ENCODE peak calls at places on chromosomes 1 and 21, in eight cellular contexts. C is CD8-positive, alpha-beta T cell; M is body of pancreas; G is fibroblast of lung; F is uterus; L is heart right ventricle; H is endodermal cell; W is prostate gland. O is an unnamed sample.

GRCh38 chr1:232084584-232085223 is 458.1 kb downstream of the DISC1 start:
- DNase-seq in C (no peak), M (no peak), G (peak; percentile 29), F (no peak), L (no peak), H (peak; percentile 92), W (no peak), O (no peak)

GRCh38 chr1:226064816-226065248 is 2.3 kb downstream of the H3-3A start:
- DNase-seq in C (peak; percentile 30), M (peak; percentile 61), G (peak; percentile 80), F (peak; percentile 32), L (no peak), H (peak; percentile 60), W (peak; percentile 50), O (no peak)

GRCh38 chr1:231626951-231627614 is 493 bp downstream of the DISC1 start:
- DNase-seq in C (peak; percentile 53), M (peak; percentile 51), G (peak; percentile 37), F (peak; percentile 47), L (peak; percentile 74), H (peak; percentile 91), W (peak; percentile 31), O (peak; percentile 80)

GRCh38 chr1:22829001-22829989 is 118.7 kb downstream of the EPHB2 start:
- DNase-seq in C (no peak), M (no peak), G (no peak), F (no peak), L (no peak), H (no peak), W (peak; percentile 65), O (no peak)

GRCh38 chr1:85616011-85616705 is 35.6 kb downstream of the CCN1 start:
- DNase-seq in C (no peak), M (no peak), G (no peak), F (no peak), L (no peak), H (no peak), W (no peak), O (no peak)

GRCh38 chr1:111219466-111220286 is 7.8 kb upstream of the CHI3L2 start:
- DNase-seq in C (no peak), M (no peak), G (no peak), F (no peak), L (no peak), H (peak; percentile 78), W (no peak), O (no peak)

GRCh38 chr1:211198111-211198510 is 61.1 kb upstream of the RCOR3 start:
- DNase-seq in C (no peak), M (no peak), G (peak; percentile 3), F (no peak), L (no peak), H (no peak), W (no peak), O (no peak)

GRCh38 chr1:53580009-53580400 is 120.8 kb downstream of the DMRTB1 start:
- DNase-seq in C (no peak), M (peak; percentile 5), G (no peak), F (peak; percentile 1), L (no peak), H (peak; percentile 23), W (no peak), O (no peak)

GRCh38 chr21:35619184-35619583 is 441.1 kb downstream of the SETD4 start:
- DNase-seq in C (no peak), M (no peak), G (no peak), F (no peak), L (no peak), H (no peak), W (no peak), O (no peak)

GRCh38 chr1:84834419-84835064 is 58.5 kb downstream of the LPAR3 start:
- DNase-seq in C (no peak), M (peak; percentile 51), G (peak; percentile 59), F (no peak), L (no peak), H (no peak), W (peak; percentile 73), O (no peak)

GRCh38 chr21:36889401-36889800 is 77.1 kb downstream of the HLCS start:
- DNase-seq in C (no peak), M (no peak), G (no peak), F (no peak), L (no peak), H (no peak), W (no peak), O (no peak)

GRCh38 chr1:154329152-154329521 is 3.8 kb downstream of the ATP8B2 start:
- DNase-seq in C (no peak), M (no peak), G (no peak), F (no peak), L (no peak), H (peak; percentile 90), W (no peak), O (no peak)

GRCh38 chr21:42315296-42315891 is at the start of gene TFF3:
- DNase-seq in C (no peak), M (peak; percentile 60), G (no peak), F (no peak), L (no peak), H (no peak), W (peak; percentile 63), O (no peak)

GRCh38 chr1:155981266-155982088 is 3.1 kb upstream of the ARHGEF2 start:
- DNase-seq in C (peak; percentile 58), M (no peak), G (peak; percentile 90), F (peak; percentile 48), L (no peak), H (no peak), W (no peak), O (no peak)

GRCh38 chr1:11059166-11059989 is 440 bp downstream of the SRM start:
- DNase-seq in C (peak; percentile 36), M (peak; percentile 28), G (no peak), F (peak; percentile 25), L (no peak), H (no peak), W (no peak), O (peak; percentile 24)

GRCh38 chr1:147545133-147545532 is 3.8 kb downstream of the BCL9 start:
- DNase-seq in C (peak; percentile 95), M (peak; percentile 23), G (peak; percentile 23), F (peak; percentile 21), L (no peak), H (peak; percentile 78), W (peak; percentile 15), O (no peak)

GRCh38 chr1:93081716-93082115 is 2.6 kb downstream of the MTF2 start:
- DNase-seq in C (no peak), M (no peak), G (peak; percentile 86), F (no peak), L (no peak), H (no peak), W (no peak), O (no peak)

GRCh38 chr1:76781447-76781846 is 85.8 kb upstream of the ST6GALNAC5 start:
- DNase-seq in C (no peak), M (no peak), G (no peak), F (no peak), L (no peak), H (no peak), W (no peak), O (no peak)

GRCh38 chr1:3505161-3505560 is 50.7 kb downstream of the ARHGEF16 start:
- DNase-seq in C (no peak), M (no peak), G (no peak), F (no peak), L (no peak), H (no peak), W (no peak), O (no peak)

GRCh38 chr1:161226320-161226711 is 456 bp downstream of the TOMM40L start:
- DNase-seq in C (no peak), M (no peak), G (no peak), F (no peak), L (no peak), H (peak; percentile 65), W (no peak), O (no peak)

GRCh38 chr1:161226759-161227158 is 899 bp downstream of the TOMM40L start:
- DNase-seq in C (no peak), M (no peak), G (no peak), F (no peak), L (no peak), H (no peak), W (no peak), O (no peak)

GRCh38 chr1:161229896-161230295 is 4.0 kb downstream of the TOMM40L start:
- DNase-seq in C (no peak), M (no peak), G (no peak), F (no peak), L (no peak), H (peak; percentile 70), W (no peak), O (no peak)

GRCh38 chr1:161227196-161227871 is 1.5 kb downstream of the TOMM40L start:
- DNase-seq in C (peak; percentile 88), M (peak; percentile 87), G (peak; percentile 78), F (peak; percentile 74), L (peak; percentile 82), H (peak; percentile 92), W (peak; percentile 84), O (peak; percentile 83)

GRCh38 chr1:161228032-161228431 is 2.2 kb downstream of the TOMM40L start:
- DNase-seq in C (no peak), M (no peak), G (no peak), F (no peak), L (no peak), H (no peak), W (no peak), O (no peak)
- H3K27ac ChIP-seq in C (no peak overlapping the region), M (no peak overlapping the region), G (no peak overlapping the region), F (no peak overlapping the region), L (no peak overlapping the region), H (no peak overlapping the region), W (no peak overlapping the region), O (peak overlapping the region; percentile 92)

GRCh38 chr1:94971491-94971924 is 44.6 kb upstream of the CNN3 start:
- DNase-seq in C (no peak), M (no peak), G (peak; percentile 87), F (no peak), L (no peak), H (no peak), W (no peak), O (no peak)
- H3K27ac ChIP-seq in C (no peak overlapping the region), M (no peak overlapping the region), G (peak overlapping the region; percentile 82), F (peak overlapping the region; percentile 40), L (peak overlapping the region; percentile 37), H (no peak overlapping the region), W (peak overlapping the region; percentile 24), O (peak overlapping the region; percentile 75)

GRCh38 chr1:161913482-161914140 is 110.1 kb downstream of the OLFML2B start:
- DNase-seq in C (no peak), M (no peak), G (no peak), F (no peak), L (no peak), H (no peak), W (no peak), O (no peak)

GRCh38 chr1:161907266-161907665 is 116.4 kb downstream of the OLFML2B start:
- DNase-seq in C (no peak), M (no peak), G (no peak), F (no peak), L (no peak), H (no peak), W (no peak), O (no peak)

GRCh38 chr1:161905269-161905884 is 118.3 kb downstream of the OLFML2B start:
- DNase-seq in C (no peak), M (peak; percentile 21), G (peak; percentile 45), F (no peak), L (no peak), H (peak; percentile 57), W (no peak), O (no peak)

GRCh38 chr1:161910516-161911077 is 113.1 kb downstream of the OLFML2B start:
- DNase-seq in C (no peak), M (no peak), G (no peak), F (no peak), L (no peak), H (no peak), W (no peak), O (no peak)

GRCh38 chr1:161908264-161908663 is 115.4 kb downstream of the OLFML2B start:
- DNase-seq in C (no peak), M (no peak), G (no peak), F (no peak), L (no peak), H (no peak), W (no peak), O (no peak)
- H3K27ac ChIP-seq in C (no peak overlapping the region), M (no peak overlapping the region), G (no peak overlapping the region), F (no peak overlapping the region), L (no peak overlapping the region), H (no peak overlapping the region), W (no peak overlapping the region), O (no peak overlapping the region)

GRCh38 chr1:113058861-113059441 is 14.0 kb upstream of the LRIG2 start:
- DNase-seq in C (no peak), M (no peak), G (no peak), F (no peak), L (no peak), H (no peak), W (no peak), O (no peak)
- H3K27ac ChIP-seq in C (no peak overlapping the region), M (no peak overlapping the region), G (no peak overlapping the region), F (no peak overlapping the region), L (no peak overlapping the region), H (peak overlapping the region; percentile 5), W (peak overlapping the region; percentile 19), O (peak overlapping the region; percentile 41)

O was measured in left ventricle myocardium inferior.